ENCODE peak calls at places on chromosomes 4 and X, in four cellular contexts. E is breast epithelium, Z is suprapubic skin, U is K562. H is an unnamed sample.

GRCh38 chr4:107666134-107666533 is 53.9 kb downstream of the PAPSS1 start:
- DNase-seq in E (no peak), Z (no peak), U (no peak), H (no peak)

GRCh38 chr4:181647396-181648107 is 595.6 kb upstream of the TENM3 start:
- DNase-seq in E (no peak), Z (no peak), U (no peak), H (no peak)

GRCh38 chr4:114926508-114926907 is 186.9 kb downstream of the NDST4 start:
- DNase-seq in E (no peak), Z (no peak), U (no peak), H (no peak)

GRCh38 chr4:37245391-37245954 is 930 bp downstream of the NWD2 start:
- DNase-seq in E (no peak), Z (no peak), U (no peak), H (no peak)

GRCh38 chr4:152258804-152259708 is 276.8 kb downstream of the FBXW7 start:
- DNase-seq in E (no peak), Z (no peak), U (no peak), H (no peak)

GRCh38 chr4:74543983-74544382 is 99.0 kb downstream of the AREG start:
- DNase-seq in E (no peak), Z (no peak), U (no peak), H (no peak)

GRCh38 chrX:39835241-39835640 is 262.5 kb downstream of the BCOR start:
- DNase-seq in E (no peak), Z (no peak), U (no peak), H (no peak)

GRCh38 chr4:4195354-4195753 is 31.4 kb downstream of the OTOP1 start:
- DNase-seq in E (no peak), Z (no peak), U (no peak), H (no peak)

DNA sequence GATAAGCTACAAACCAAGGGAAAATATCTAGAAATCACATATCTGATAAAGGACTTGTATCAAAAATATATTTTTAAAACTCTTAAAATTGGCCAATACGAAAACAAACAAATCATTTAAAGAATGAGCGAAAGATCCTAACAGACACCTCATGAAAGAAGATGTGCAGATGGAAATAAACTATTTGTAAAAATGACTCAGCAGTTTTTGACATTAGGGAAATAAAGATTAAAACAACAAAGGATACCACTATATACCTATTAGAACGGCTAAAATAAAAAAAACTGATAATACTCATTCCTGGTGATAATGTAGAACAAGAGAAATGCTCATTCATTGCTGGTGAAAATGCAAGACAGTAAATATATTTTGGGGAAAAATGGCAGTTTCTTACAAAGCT is 506.4 kb downstream of the KLHL4 start:
- DNase-seq in E (no peak), Z (no peak), U (no peak), H (no peak)
- TF ChIP-seq POLR2AphosphoS5 in E (no peak), Z (no peak), U (no peak), H (no peak)

GRCh38 chr4:24796632-24797031 is 1.3 kb downstream of the SOD3 start:
- DNase-seq in E (no peak), Z (peak), U (no peak), H (no peak)

GRCh38 chr4:24795666-24796381 is 451 bp downstream of the SOD3 start:
- DNase-seq in E (no peak), Z (peak), U (peak), H (no peak)

GRCh38 chr4:24793219-24794005 is 2.0 kb upstream of the SOD3 start:
- DNase-seq in E (no peak), Z (peak), U (no peak), H (no peak)

GRCh38 chr4:24794111-24794860 is 1.1 kb upstream of the SOD3 start:
- DNase-seq in E (no peak), Z (peak), U (no peak), H (no peak)

GRCh38 chr4:24794916-24795665 is at the start of gene SOD3:
- DNase-seq in E (peak), Z (peak), U (peak), H (no peak)
- TF ChIP-seq POLR2A in E (no peak), Z (no peak), U (no peak), H (no peak)

GRCh38 chrX:53481093-53481492 is 46.9 kb upstream of the HSD17B10 start:
- DNase-seq in E (no peak), Z (no peak), U (peak), H (no peak)
- TF ChIP-seq POLR2AphosphoS5 in E (no peak), Z (no peak), U (no peak), H (no peak)

GRCh38 chrX:23742693-23743622 is at the start of gene ACOT9:
- DNase-seq in E (peak), Z (peak), U (peak), H (peak)
- TF ChIP-seq POLR2A in E (peak), Z (no peak), U (peak), H (peak)

GRCh38 chr4:99408346-99408745 is 26.8 kb downstream of the ADH7 start:
- DNase-seq in E (no peak), Z (no peak), U (no peak), H (no peak)
- TF ChIP-seq POLR2AphosphoS5 in E (no peak), Z (no peak), U (no peak), H (no peak)

GRCh38 chr4:52051615-52052474 is 741 bp downstream of the SPATA18 start:
- DNase-seq in E (peak), Z (no peak), U (no peak), H (peak)
- TF ChIP-seq POLR2A in E (no peak), Z (no peak), U (no peak), H (no peak)

GRCh38 chrX:10620121-10620699 is at the start of gene MID1:
- DNase-seq in E (peak), Z (peak), U (peak), H (no peak)
- TF ChIP-seq POLR2AphosphoS5 in E (no peak), Z (no peak), U (no peak), H (no peak)

DNA sequence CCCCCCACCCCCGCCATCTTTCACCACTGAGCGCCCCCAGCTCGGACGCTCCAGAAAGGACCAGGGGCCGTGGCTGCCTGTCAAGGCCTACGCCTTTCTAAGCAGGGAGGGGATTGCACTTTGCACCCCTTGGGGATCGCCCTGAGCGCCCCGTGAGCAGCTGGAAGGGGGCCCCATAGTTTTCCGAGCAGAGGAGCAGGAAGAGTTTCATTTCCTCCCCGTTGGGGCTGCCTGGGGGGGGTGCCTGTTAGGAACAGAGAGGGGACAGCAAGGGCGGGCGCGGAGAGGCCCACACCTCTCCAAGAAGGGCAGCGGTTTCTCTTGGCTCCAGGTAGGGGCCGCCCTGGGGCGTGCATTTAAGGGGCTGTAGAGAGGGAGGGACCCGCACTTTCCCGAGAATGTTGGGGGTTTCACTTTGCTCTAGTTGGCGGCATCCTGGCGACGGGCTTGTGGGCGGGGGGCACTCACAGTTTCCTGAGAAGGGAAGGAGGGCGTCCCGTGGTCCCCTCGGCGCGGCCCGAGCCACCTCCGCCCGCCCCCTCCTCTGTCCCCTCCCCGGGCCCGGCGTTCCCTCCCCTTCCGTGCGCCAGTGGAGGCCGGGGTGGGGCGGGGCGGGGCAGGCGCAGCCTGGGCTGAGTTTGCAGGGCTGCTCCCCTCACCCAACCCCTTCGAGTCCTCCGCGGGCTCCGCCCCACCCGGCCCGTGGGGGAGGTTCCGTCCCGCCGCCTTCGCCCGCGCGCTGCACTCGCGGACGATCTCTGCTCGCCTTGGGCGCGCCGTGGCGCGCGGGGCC is 82.3 kb upstream of the CD99 start:
- DNase-seq in E (peak), Z (peak), U (peak), H (peak)
- TF ChIP-seq POLR2A in E (no peak), Z (no peak), U (peak), H (peak)

DNA sequence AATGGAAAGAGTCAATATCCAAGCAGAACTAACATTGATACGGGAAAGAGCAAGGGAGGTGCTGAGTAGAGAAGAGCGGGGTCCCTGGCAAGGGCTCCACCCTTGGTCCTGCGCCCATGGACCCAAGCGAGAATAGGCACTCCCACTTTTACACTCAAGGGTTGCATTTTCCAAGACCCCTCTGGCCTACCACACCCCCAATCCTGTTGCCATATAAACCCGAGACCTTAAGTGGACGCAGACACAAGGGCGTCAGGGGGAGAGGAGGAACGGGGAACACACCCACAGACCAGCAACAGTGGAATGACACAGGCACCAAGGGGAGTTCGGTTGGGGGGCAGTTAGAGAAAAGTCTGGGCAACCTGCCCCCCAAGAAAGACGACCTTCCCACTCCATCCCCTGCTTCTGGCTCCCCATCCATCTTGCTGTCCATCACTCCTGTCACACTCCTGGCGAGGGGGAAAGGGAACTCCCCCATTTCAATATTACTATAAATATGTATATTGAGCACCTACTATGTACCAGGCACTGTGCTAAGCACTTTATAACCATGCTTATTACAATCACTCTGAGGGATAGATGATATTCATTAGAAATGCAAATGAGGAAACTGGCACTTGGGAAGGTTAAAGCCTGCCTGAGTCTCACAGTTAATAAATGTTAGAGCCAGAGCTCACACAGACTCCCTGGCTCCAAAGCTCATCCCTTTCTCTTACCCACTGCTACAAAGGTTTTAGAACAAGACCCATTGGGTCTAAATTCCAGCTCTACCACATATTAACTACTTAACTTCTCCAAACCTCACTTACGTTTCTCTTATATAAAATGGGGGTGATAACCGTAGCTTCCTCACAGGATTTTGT is 51.7 kb downstream of the SCD5 start:
- DNase-seq in E (no peak), Z (no peak), U (no peak), H (no peak)
- TF ChIP-seq POLR2AphosphoS5 in E (no peak), Z (no peak), U (peak), H (no peak)

DNA sequence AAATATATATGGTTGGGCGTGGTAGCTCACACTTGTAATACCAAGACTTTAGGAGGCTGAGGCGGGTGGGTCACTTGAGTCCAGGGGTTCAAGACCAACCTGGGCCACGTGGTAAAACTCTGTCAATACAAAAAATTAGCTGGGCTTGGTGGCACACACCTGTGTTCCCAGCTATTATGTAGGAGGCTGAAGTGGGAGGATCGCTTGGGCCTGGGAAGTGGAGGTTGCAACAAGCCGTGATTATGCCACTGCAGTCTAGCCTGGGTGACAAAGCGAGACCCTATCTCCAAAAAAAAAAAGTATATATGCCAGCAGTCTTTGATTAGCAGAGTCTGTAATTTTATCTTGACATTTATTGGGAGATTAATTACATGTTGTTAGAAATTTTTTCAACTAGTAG is 8.7 kb downstream of the EIF2S3 start:
- DNase-seq in E (no peak), Z (no peak), U (no peak), H (no peak)
- TF ChIP-seq POLR2A in E (no peak), Z (no peak), U (no peak), H (no peak)

H was measured in GM12892.